ENCODE peak calls at places on chromosome 1, in six cellular contexts. X is GM12891, U is H54, F is suprapubic skin, Q is uterus, J is breast epithelium. Z is an unnamed sample.

GRCh38 chr1:63557365-63557987 is 34.2 kb downstream of the EFCAB7 start:
- DNase-seq in Q (no peak), X (no peak), J (no peak), U (peak), F (no peak), Z (no peak)

GRCh38 chr1:163877016-163877415 is 555.3 kb downstream of the NUF2 start:
- DNase-seq in Q (no peak), J (no peak), X (no peak), U (no peak), F (no peak), Z (no peak)

GRCh38 chr1:186044079-186044685 is 310.0 kb downstream of the HMCN1 start:
- DNase-seq in J (no peak), U (no peak), X (no peak), Q (no peak), F (no peak), Z (no peak)

GRCh38 chr1:47804127-47804526 is 193.1 kb downstream of the TRABD2B start:
- DNase-seq in F (no peak), Q (no peak), U (no peak), X (no peak), J (no peak), Z (peak)

GRCh38 chr1:228345201-228345930 is 61.3 kb downstream of the TRIM11 start:
- DNase-seq in F (peak), U (no peak), J (peak), Q (peak), X (no peak), Z (peak)

GRCh38 chr1:109539676-109540075 is at the start of gene GPR61:
- DNase-seq in U (no peak), J (no peak), Q (no peak), F (no peak), X (no peak), Z (no peak)

GRCh38 chr1:177687544-177687943 is 282.3 kb downstream of the SEC16B start:
- DNase-seq in Q (no peak), U (no peak), F (no peak), X (no peak), J (no peak), Z (no peak)

GRCh38 chr1:191453487-191453886 is 704.8 kb upstream of the RGS18 start:
- DNase-seq in X (no peak), U (no peak), J (no peak), F (no peak), Q (no peak), Z (no peak)

GRCh38 chr1:224328644-224329043 is 1.3 kb downstream of the NVL start:
- DNase-seq in J (no peak), Q (no peak), F (no peak), U (no peak), X (no peak), Z (no peak)

GRCh38 chr1:224331824-224332223 is 1.9 kb upstream of the NVL start:
- DNase-seq in J (no peak), U (no peak), F (no peak), Q (no peak), X (no peak), Z (no peak)

GRCh38 chr1:224329484-224329841 is 509 bp downstream of the NVL start:
- DNase-seq in X (no peak), U (no peak), F (no peak), Q (no peak), J (no peak), Z (no peak)

GRCh38 chr1:224331326-224331725 is 1.4 kb upstream of the NVL start:
- DNase-seq in X (no peak), J (no peak), Q (no peak), U (no peak), F (no peak), Z (no peak)

GRCh38 chr1:224329842-224330753 is at the start of gene NVL:
- DNase-seq in F (peak), Q (peak), J (peak), U (peak), X (peak), Z (peak)
- TF ChIP-seq POLR2A in F (no peak), Q (peak), J (no peak), U (peak), X (peak), Z (no peak)

DNA sequence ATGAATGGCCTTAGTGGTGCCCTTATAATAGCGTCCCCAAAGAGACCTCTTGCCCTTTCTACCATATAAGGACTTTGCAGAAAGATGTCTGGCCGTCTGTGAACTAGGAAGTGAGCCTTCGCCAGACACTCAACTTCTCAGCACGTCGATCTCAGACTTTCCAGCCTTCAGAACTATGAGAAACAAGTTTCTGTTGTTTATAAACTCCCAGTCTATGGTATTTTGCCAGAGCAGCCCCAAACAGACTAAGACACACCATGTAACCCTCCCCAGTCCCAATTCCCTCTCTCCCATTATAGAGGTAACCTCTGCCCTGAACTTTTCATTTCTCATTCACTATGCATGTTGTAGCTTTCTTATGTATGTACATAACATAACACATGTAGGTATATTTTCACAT is 55.7 kb downstream of the NID1 start:
- DNase-seq in J (no peak), F (no peak), Q (peak), X (no peak), U (no peak), Z (no peak)
- TF ChIP-seq POLR2A in J (no peak), F (no peak), Q (no peak), X (no peak), U (no peak), Z (no peak)

GRCh38 chr1:147597010-147597409 is 55.7 kb downstream of the BCL9 start:
- DNase-seq in Q (no peak), U (no peak), J (no peak), X (no peak), F (no peak), Z (no peak)

GRCh38 chr1:147599362-147600118 is 58.2 kb downstream of the BCL9 start:
- DNase-seq in U (peak), Q (peak), X (peak), F (peak), J (peak), Z (peak)

GRCh38 chr1:147603986-147604385 is 62.7 kb downstream of the BCL9 start:
- DNase-seq in Q (no peak), F (no peak), J (no peak), U (no peak), X (no peak), Z (no peak)

GRCh38 chr1:147598631-147599361 is 57.5 kb downstream of the BCL9 start:
- DNase-seq in Q (peak), J (no peak), U (no peak), X (no peak), F (peak), Z (peak)

GRCh38 chr1:147600119-147601111 is 59.1 kb downstream of the BCL9 start:
- DNase-seq in F (no peak), J (no peak), Q (peak), U (peak), X (no peak), Z (no peak)
- TF ChIP-seq POLR2A in F (no peak), J (no peak), Q (peak), U (peak), X (no peak), Z (no peak)

DNA sequence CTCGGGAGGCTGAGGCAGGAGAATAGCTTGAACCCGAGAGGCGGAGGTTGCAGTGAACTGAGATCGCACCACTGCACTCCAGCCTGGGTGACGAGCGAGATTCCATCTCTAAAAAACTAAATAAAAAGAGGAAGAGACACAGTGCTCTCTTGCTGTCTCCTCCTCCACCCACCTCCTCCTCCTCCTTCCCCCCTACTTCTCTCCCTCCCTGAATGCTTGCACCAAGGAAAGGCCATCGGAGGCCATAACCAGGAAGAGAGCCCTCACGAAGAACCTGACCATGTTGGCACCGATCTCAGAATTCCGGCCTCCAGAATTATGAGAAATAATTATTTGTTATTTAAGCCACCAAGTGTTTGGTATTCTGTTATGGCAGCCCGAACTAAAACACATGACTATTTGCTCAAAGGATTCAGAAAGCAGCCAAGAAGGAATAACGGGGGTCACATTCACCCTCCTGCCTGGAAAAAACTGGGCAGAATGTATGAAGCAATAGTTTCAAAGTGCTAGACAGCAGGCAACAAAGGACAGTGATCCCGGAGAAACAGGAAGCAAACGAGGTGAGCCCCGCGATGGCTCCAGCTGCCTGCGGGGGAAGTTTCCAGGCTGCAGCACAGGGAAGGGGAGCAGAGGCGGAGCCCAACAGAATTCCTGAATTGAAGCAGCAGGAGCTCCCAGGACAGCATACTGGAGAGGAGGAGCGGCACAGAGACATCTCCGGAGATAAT is 35.8 kb downstream of the LDLRAD1 start:
- DNase-seq in J (no peak), X (no peak), U (no peak), Q (peak), F (no peak), Z (no peak)
- TF ChIP-seq POLR2A in J (no peak), X (no peak), U (no peak), Q (no peak), F (no peak), Z (no peak)

DNA sequence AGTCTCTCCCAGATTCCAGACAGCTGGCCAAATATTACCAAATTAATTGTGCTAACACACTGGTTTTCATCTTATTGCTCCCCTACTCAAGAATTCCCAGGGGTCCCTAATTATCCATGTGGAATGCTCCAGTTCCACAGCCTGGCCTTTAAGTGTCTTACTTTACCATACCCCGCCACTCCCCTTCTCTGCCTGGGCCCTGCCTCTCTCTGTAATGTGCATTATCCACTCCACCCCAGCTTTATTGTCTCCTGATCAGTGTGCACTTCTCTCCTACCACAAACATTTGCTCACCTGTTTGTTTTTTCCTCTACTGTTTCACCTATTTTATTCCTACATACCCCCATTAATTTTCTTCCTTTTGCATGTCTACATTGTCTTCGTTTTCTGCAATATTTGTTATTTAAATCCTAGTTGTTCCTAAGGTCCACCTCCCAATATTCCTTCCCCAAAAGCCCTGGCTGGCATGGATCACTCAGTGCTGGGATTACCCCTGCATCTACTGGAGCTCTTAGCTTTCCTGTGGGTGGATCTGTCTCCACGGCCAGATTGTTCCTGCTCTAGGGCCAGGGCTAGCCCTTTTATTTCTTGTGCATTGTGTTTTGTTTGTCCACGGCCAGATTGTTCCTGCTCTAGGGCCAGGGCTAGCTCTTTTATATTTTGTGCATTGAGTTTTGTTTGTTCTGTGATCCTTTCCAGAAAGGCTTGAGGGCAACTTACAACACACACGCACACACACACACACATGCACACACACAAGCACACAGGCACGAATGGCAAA is 33.4 kb upstream of the ATP1B1 start:
- DNase-seq in F (no peak), J (no peak), U (no peak), Q (no peak), X (no peak), Z (no peak)
- TF ChIP-seq POLR2A in F (no peak), J (no peak), U (no peak), Q (no peak), X (no peak), Z (no peak)

GRCh38 chr1:167454929-167455785 is 63.2 kb downstream of the CD247 start:
- DNase-seq in J (no peak), X (peak), U (peak), Q (peak), F (peak), Z (peak)
- TF ChIP-seq POLR2A in J (no peak), X (no peak), U (peak), Q (no peak), F (no peak), Z (peak)

GRCh38 chr1:9233942-9234222 is 692 bp upstream of the H6PD start:
- DNase-seq in X (no peak), U (no peak), F (no peak), Q (no peak), J (no peak), Z (no peak)

GRCh38 chr1:9233241-9233941 is 1.2 kb upstream of the H6PD start:
- DNase-seq in Q (peak), U (no peak), X (no peak), J (peak), F (peak), Z (peak)

GRCh38 chr1:9230869-9231533 is 3.6 kb upstream of the H6PD start:
- DNase-seq in Q (no peak), J (no peak), U (no peak), X (no peak), F (no peak), Z (no peak)

GRCh38 chr1:9229549-9229948 is 5.0 kb upstream of the H6PD start:
- DNase-seq in Q (no peak), F (no peak), J (no peak), X (no peak), U (no peak), Z (no peak)

GRCh38 chr1:9231648-9232332 is 2.8 kb upstream of the H6PD start:
- DNase-seq in F (no peak), X (no peak), Q (no peak), J (no peak), U (peak), Z (no peak)
- TF ChIP-seq POLR2A in F (no peak), X (no peak), Q (no peak), J (no peak), U (no peak), Z (no peak)

GRCh38 chr1:3717715-3718601 is 34.3 kb upstream of the CCDC27 start:
- DNase-seq in U (no peak), F (no peak), J (no peak), Q (no peak), X (peak), Z (peak)
- TF ChIP-seq POLR2A in U (no peak), F (no peak), J (no peak), Q (no peak), X (no peak), Z (no peak)

DNA sequence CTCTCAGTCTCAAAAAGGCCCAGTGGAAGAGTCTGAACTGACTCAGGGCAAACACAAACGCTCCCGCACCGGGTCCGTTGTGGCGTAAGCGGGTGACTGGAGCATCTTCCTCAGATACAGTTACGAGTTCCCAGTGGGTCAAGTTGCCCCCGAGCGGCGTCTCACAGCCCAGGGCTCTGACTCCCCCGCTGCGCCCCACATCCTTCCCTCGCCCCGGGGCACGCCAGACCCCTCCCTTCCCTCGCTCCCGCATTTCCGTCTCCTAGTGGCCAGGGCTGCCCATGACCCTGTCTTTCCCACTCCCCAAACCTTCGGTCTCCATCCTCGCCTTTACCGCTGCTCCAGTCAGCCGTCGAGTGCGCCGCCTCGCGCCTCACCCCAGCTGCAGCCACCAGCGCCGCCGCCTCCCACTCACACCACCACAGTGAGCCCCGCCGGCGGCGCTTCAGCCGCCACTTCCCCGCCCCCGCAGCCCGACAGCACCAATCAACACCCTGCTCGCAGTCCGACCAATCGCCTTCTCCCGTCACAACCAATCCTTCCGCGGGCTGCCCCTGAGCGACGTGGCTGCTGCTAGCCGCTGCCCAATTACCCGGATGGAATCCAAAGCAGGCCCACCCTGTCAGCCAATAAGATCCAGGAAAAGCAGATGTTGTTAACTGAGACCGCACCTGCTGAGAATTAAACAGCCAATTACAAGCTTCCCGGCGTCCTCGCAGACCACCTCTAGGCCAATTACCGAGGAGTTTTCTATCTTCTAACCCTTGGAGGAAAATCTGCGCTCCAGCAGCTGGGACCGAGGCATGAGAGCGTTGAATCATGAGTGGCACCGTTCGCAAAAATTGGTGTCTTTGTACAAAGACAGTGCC is at the start of gene TDRKH:
- DNase-seq in Q (peak), U (peak), J (peak), X (peak), F (peak), Z (peak)
- TF ChIP-seq POLR2A in Q (peak), U (peak), J (no peak), X (no peak), F (peak), Z (no peak)

GRCh38 chr1:154956557-154956956 is 658 bp upstream of the PBXIP1 start:
- DNase-seq in U (no peak), X (no peak), F (no peak), J (no peak), Q (no peak), Z (no peak)

GRCh38 chr1:154955039-154955717 is 721 bp downstream of the PBXIP1 start:
- DNase-seq in U (no peak), X (peak), J (no peak), F (no peak), Q (peak), Z (peak)

GRCh38 chr1:154954541-154954940 is 1.4 kb downstream of the PBXIP1 start:
- DNase-seq in J (no peak), Q (no peak), X (no peak), U (no peak), F (no peak), Z (no peak)

GRCh38 chr1:154957258-154957657 is 1.4 kb upstream of the PBXIP1 start:
- DNase-seq in J (no peak), Q (no peak), U (no peak), X (no peak), F (no peak), Z (no peak)

DNA sequence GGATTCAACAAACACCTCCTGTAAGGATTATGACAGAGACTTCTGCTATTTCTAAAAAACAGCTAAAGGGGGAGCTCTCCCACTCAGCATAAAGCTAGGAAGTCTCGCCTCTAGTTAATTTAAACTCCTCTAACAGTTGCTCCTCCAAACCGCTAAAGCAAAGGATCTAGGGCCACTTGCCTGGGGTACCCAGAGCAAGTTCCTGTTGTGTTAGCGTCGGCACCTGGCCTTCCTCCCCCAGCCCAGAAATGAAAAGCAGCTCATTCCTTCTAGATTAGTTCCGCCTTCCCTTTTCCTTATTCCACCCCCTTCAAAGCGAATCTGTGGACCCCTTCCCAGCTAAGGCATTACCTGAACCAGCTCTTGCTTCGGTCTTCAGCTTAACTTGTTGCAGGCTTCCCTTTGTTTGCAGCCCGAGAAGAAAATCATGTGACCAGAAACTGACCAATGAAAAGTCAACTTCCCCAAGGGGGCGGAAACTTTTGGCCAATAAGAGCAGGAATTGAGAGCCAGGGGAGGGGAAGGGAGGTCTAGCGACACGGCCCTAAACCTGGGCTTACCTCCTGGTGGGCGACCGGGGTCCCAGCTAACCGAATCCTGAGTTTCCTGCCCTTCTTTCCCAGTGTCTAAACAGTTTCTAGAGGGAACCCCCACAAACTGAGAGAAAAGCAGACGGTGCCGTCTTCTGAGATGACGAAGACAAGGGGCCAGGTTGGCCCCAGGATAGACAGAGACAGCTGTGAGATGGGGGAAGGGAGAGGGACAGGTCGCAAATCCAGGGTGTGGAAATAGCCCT is at the start of gene PBXIP1:
- DNase-seq in Q (peak), F (peak), J (no peak), U (peak), X (peak), Z (no peak)
- TF ChIP-seq POLR2A in Q (peak), F (peak), J (no peak), U (peak), X (no peak), Z (peak)

Z was measured in upper lobe of left lung.